ENCODE peak calls at places on chromosomes 5 and 9, in five cellular contexts. Q is body of pancreas; E is activated naive CD4-positive, alpha-beta T cell; T is fibroblast of gingiva; R is HTR-8/SVneo. W is an unnamed sample.

GRCh38 chr5:55140908-55141665 is 18.9 kb upstream of the GPX8 start:
- DNase-seq in Q (no peak), E (no peak), T (no peak), R (no peak), W (no peak)

GRCh38 chr9:131747352-131747751 is 7.5 kb upstream of the RAPGEF1 start:
- DNase-seq in Q (peak; percentile 38), E (no peak), T (peak; percentile 75), R (no peak), W (peak; percentile 72)

GRCh38 chr9:77569335-77569734 is 78.8 kb downstream of the GNA14 start:
- DNase-seq in Q (no peak), E (no peak), T (no peak), R (no peak), W (no peak)

GRCh38 chr5:110625376-110625999 is 101.0 kb downstream of the TMEM232 start:
- DNase-seq in Q (no peak), E (no peak), T (peak; percentile 43), R (peak; percentile 5), W (peak; percentile 33)

GRCh38 chr9:137970686-137971476 is 93.3 kb downstream of the CACNA1B start:
- DNase-seq in Q (no peak), E (no peak), T (no peak), R (no peak), W (no peak)

GRCh38 chr5:174723979-174724483 is 351 bp upstream of the MSX2 start:
- DNase-seq in Q (peak; percentile 19), E (no peak), T (no peak), R (no peak), W (no peak)

GRCh38 chr9:138077126-138077525 is 199.5 kb downstream of the CACNA1B start:
- DNase-seq in Q (no peak), E (no peak), T (no peak), R (no peak), W (no peak)

GRCh38 chr9:95177617-95178016 is 139.9 kb downstream of the FANCC start:
- DNase-seq in Q (no peak), E (no peak), T (no peak), R (no peak), W (no peak)

GRCh38 chr5:50921366-50922133 is 255.1 kb downstream of the PARP8 start:
- DNase-seq in Q (no peak), E (no peak), T (no peak), R (no peak), W (no peak)

GRCh38 chr9:98989036-98990000 is 45.6 kb downstream of the COL15A1 start:
- DNase-seq in Q (peak; percentile 51), E (no peak), T (peak; percentile 99), R (peak; percentile 75), W (no peak)

GRCh38 chr5:129917224-129917623 is 13.0 kb downstream of the CHSY3 start:
- DNase-seq in Q (no peak), E (no peak), T (peak; percentile 26), R (no peak), W (no peak)

GRCh38 chr9:100426532-100427365 is at the start of gene MSANTD3:
- DNase-seq in Q (peak; percentile 84), E (no peak), T (peak; percentile 52), R (peak; percentile 41), W (peak; percentile 84)

GRCh38 chr5:61159841-61160240 is 2.4 kb downstream of the SMIM15 start:
- DNase-seq in Q (no peak), E (no peak), T (no peak), R (no peak), W (no peak)

GRCh38 chr9:90198956-90199355 is 443.7 kb downstream of the DIRAS2 start:
- DNase-seq in Q (no peak), E (no peak), T (no peak), R (no peak), W (no peak)

GRCh38 chr5:159605585-159605984 is 275.3 kb upstream of the IL12B start:
- DNase-seq in Q (peak; percentile 29), E (no peak), T (peak; percentile 14), R (no peak), W (no peak)

GRCh38 chr5:178323961-178324360 is 91.4 kb upstream of the PHYKPL start:
- DNase-seq in Q (no peak), E (no peak), T (no peak), R (no peak), W (no peak)